ENCODE peak calls at places on chromosomes 16 and 17, in four cellular contexts. W is skeletal muscle cell, D is upper lobe of right lung, H is heart right ventricle. G is an unnamed sample.

GRCh38 chr17:34171245-34171818 is 83.8 kb upstream of the CCL2 start:
- DNase-seq in H (peak; percentile 17), W (no peak), D (peak; percentile 65), G (no peak)

GRCh38 chr16:85929259-85929704 is 30.3 kb downstream of the IRF8 start:
- DNase-seq in H (no peak), D (no peak), W (no peak), G (no peak)

GRCh38 chr16:58501242-58502131 is 1.5 kb downstream of the NDRG4 start:
- DNase-seq in W (no peak), D (peak; percentile 65), H (no peak), G (peak; percentile 80)

GRCh38 chr16:57498031-57498430 is 11.7 kb upstream of the DOK4 start:
- DNase-seq in H (no peak), W (no peak), D (no peak), G (peak; percentile 11)

GRCh38 chr16:53761967-53762726 is 58.2 kb downstream of the FTO start:
- DNase-seq in D (no peak), W (no peak), H (no peak), G (no peak)

GRCh38 chr16:48081656-48082055 is 74.1 kb downstream of the ABCC12 start:
- DNase-seq in H (no peak), D (no peak), W (peak; percentile 97), G (no peak)

GRCh38 chr17:49913226-49914095 is 55.5 kb upstream of the DLX4 start:
- DNase-seq in W (no peak), D (no peak), H (no peak), G (no peak)

GRCh38 chr17:20706752-20707372 is 127.3 kb downstream of the CDRT15L2 start:
- DNase-seq in W (no peak), D (no peak), H (no peak), G (no peak)

GRCh38 chr17:64148017-64148631 is 18.2 kb upstream of the ERN1 start:
- DNase-seq in H (no peak), W (no peak), D (no peak), G (no peak)

GRCh38 chr17:1391577-1391976 is 8.4 kb downstream of the YWHAE start:
- DNase-seq in H (no peak), D (peak; percentile 27), W (no peak), G (peak; percentile 33)

GRCh38 chr17:81108220-81108619 is 57.1 kb upstream of the PVALEF start:
- DNase-seq in H (no peak), D (no peak), W (no peak), G (no peak)

GRCh38 chr16:84501077-84501735 is 3.3 kb downstream of the MEAK7 start:
- DNase-seq in H (no peak), W (no peak), D (peak; percentile 61), G (peak; percentile 73)

GRCh38 chr17:32298721-32299578 is 33.3 kb downstream of the RHBDL3 start:
- DNase-seq in W (no peak), D (no peak), H (no peak), G (no peak)

GRCh38 chr17:50363217-50364060 is 9.5 kb downstream of the MRPL27 start:
- DNase-seq in W (no peak), D (no peak), H (no peak), G (no peak)

GRCh38 chr16:12260647-12261262 is 284.2 kb downstream of the SNX29 start:
- DNase-seq in W (no peak), D (no peak), H (no peak), G (no peak)

GRCh38 chr17:33688771-33689170 is 395.7 kb upstream of the ASIC2 start:
- DNase-seq in D (no peak), H (no peak), W (no peak), G (no peak)

GRCh38 chr17:50425682-50426471 is at the start of gene ACSF2:
- DNase-seq in H (peak; percentile 82), D (peak; percentile 90), W (no peak), G (peak; percentile 94)

DNA sequence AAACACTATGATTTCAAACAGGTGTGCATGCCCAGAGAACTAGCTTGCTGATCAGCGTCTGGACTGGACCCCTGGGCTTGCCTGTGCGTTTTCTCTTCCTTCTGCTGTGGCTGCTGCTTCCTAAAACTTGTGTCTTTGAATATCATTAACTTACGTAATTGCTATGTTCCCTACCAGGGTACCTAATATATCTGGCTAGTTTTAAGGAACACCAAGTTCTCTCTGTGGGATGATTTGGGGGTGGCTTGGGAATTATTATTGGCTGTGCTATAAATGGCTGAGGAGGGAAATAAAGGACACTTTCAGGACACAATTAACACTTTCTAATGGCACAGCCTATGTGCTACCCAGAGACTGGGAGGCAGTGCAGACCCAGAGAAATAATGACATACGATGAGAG is 606.0 kb upstream of the RBFOX1 start:
- DNase-seq in W (no peak), H (no peak), D (no peak), G (no peak)
- H3K4me3 ChIP-seq in W (no peak overlapping the region), H (no peak overlapping the region), D (no peak overlapping the region), G (no peak overlapping the region)

DNA sequence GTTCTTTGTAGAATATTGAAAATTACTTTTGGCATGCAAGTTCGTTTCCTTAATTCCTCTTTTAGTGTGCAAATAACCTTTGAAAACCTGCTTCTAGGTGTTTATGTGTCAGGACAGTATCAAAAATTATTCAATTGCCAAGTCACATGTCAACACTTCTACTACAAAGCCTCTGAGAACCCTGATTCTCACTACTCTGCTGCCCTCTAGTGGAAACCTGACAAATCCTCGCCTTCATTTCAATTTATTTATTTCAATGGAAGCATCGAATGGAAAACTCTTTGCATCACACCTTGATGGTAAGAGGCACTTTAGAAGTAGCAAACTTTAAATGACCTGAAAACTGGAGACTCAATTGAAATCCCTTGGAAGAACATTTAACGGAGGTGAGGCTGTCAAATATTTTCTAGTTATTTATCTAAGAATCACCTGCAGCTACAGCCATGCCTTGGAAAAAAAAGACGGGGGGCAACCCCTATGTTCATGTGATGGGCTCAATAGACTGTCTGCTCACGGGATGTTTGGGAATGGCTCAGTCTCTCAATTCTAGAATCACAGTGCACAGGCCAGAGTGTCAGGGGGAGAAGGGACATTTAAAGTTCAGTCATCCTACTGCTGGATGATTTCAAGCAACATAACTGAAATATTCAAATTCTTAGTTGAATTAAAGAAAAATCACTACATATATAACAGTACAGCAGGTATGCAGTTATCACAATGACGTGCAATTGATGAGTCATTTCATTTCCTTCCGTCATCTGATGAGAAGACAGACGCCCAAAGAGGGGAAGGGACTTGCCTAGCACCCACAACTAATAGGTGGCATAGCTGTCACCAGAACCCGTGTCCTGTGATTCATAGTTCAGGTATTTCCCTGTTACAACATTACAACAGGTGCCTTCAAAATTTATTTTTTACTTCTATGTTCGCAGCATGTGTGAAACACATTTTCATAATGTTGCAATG is 563.9 kb downstream of the TOX3 start:
- DNase-seq in H (no peak), W (peak; percentile 26), D (no peak), G (no peak)
- H3K4me3 ChIP-seq in H (no peak overlapping the region), W (no peak overlapping the region), D (no peak overlapping the region), G (no peak overlapping the region)

DNA sequence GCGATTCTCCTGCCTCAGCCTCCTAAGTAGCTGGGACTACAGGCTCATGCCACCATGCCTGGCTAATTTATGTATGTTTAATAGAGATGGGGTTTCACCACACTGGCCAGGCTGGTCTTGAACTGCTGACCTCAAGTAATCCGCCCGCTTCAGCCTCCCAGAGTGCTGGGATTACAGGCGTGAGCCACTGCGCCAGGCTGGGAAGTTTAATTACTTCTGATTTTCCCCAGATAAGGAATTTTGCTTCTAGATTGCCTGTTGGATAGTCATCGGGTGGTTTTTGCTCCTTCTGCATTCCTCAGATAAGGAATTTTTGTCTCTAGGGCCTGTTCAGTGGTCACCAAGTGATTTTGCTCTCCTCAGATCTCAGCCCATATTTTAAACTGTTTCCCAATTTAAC is 112.5 kb downstream of the MAP2K4 start:
- DNase-seq in W (no peak), H (no peak), D (no peak), G (no peak)
- H3K4me3 ChIP-seq in W (no peak overlapping the region), H (no peak overlapping the region), D (no peak overlapping the region), G (no peak overlapping the region)

DNA sequence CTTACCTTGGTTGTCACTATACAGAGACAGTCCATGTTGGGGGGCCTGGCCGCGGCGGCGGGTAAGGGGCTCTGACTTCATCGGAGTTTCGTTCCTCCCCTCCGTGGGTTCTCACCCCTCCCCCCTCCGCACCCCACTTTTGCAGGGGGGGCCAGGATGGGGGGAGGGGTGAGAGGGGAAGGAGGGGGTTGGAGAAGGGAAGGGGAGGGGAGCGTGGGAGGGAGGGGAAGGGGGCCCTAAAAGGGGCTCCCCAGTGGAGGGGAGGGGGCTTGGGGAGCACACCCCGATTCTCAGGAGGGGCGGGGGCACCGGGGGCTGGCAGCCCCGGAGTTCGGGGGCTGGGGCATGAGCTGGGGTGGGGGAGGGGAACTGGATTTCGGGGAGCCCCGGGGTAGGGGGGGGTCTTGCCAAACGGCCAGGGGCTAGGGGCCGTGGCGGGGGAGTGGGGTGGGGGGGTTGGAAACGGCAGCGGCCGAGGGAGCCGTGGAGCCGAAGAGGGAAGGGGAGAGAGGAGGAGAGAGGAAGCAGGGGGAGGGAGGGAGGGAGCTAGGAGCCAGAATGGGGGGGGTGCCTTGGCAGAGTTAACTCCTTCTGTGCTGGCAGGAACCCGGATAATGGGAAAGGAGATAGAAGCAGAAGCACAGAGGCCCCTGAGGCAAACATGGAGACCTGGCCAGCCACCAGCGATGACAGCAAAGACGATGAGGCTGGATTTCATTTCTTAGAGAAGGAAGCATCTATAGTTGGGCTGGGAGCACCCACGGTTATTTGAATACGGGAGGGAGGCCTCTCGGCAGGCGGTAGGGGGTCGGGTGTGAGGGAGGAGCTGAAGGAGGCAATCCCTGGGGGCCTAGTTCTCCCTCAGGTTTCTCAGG is 2.3 kb downstream of the DLG4 start:
- DNase-seq in D (peak; percentile 69), H (peak; percentile 52), W (no peak), G (no peak)
- H3K4me3 ChIP-seq in D (peak overlapping the region; percentile 51), H (peak overlapping the region; percentile 35), W (peak overlapping the region; percentile 73), G (peak overlapping the region; percentile 32)

GRCh38 chr17:7352910-7353635 is 1.1 kb downstream of the KCTD11 start:
- DNase-seq in D (peak; percentile 70), W (no peak), H (peak; percentile 22), G (no peak)
- H3K4me3 ChIP-seq in D (peak overlapping the region; percentile 94), W (peak overlapping the region; percentile 96), H (no peak overlapping the region), G (peak overlapping the region; percentile 78)

GRCh38 chr16:705748-706188 is at the start of gene FBXL16:
- DNase-seq in D (no peak), W (no peak), H (no peak), G (no peak)
- H3K4me3 ChIP-seq in D (no peak within 1 kb of the TSS), W (peak within 1 kb of the TSS; percentile 37), H (no peak within 1 kb of the TSS), G (no peak within 1 kb of the TSS)

DNA sequence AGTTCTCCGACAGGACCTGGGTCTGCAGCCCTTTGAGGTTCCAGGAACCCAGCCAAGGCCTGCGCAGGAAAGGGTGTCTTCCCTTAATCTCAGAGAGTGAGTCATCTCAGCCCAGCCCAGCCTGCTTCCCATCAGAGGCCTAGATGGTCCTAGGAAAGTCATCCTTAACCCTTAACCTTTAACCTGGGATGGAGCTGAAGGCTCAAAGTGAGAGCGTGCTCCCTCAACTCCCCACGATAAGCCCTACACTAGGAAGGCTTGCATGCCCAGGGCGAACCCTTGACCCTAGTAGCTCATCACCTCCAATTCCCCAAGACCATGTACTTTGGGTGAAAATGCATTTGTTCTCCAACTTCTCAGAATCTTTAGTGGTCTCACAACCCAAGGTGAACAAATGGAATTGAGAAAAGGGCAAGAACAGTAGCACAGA is 4.8 kb upstream of the ATXN7L3 start:
- DNase-seq in H (no peak), W (no peak), D (no peak), G (no peak)
- H3K4me3 ChIP-seq in H (no peak overlapping the region), W (no peak overlapping the region), D (no peak overlapping the region), G (no peak overlapping the region)

G was measured in spleen.